ENCODE peak calls at places on chromosomes 2 and 18, in five cellular contexts. W is kidney, R is lower leg skin, T is right lobe of liver, S is HFF-Myc. L is an unnamed sample.

GRCh38 chr2:240220371-240220770 is 79.9 kb upstream of the OTOS start:
- DNase-seq in W (peak; percentile 51), R (no peak), T (no peak), S (no peak), L (no peak)

GRCh38 chr18:44835555-44836156 is 155.0 kb downstream of the SETBP1 start:
- DNase-seq in W (no peak), R (no peak), T (peak; percentile 79), S (no peak), L (peak; percentile 52)

GRCh38 chr2:53913721-53914120 is 54.0 kb upstream of the GPR75 start:
- DNase-seq in W (no peak), R (no peak), T (no peak), S (no peak), L (peak; percentile 2)

GRCh38 chr2:233813236-233814062 is 35.3 kb downstream of the MROH2A start:
- DNase-seq in W (peak; percentile 44), R (no peak), T (no peak), S (no peak), L (no peak)

GRCh38 chr2:127377262-127377661 is 10.5 kb downstream of the MAP3K2 start:
- DNase-seq in W (no peak), R (no peak), T (no peak), S (no peak), L (no peak)

GRCh38 chr2:108786008-108786353 is 590 bp upstream of the CCDC138 start:
- DNase-seq in W (no peak), R (no peak), T (no peak), S (no peak), L (no peak)

GRCh38 chr2:140695163-140695562 is 1435.7 kb downstream of the LRP1B start:
- DNase-seq in W (no peak), R (no peak), T (no peak), S (no peak), L (no peak)

GRCh38 chr2:38159171-38159570 is 83.2 kb upstream of the CYP1B1 start:
- DNase-seq in W (no peak), R (no peak), T (no peak), S (no peak), L (no peak)

GRCh38 chr2:172226244-172227061 is 123.8 kb upstream of the DLX2 start:
- DNase-seq in W (no peak), R (no peak), T (no peak), S (no peak), L (no peak)

GRCh38 chr2:120454993-120455789 is 109.3 kb downstream of the INHBB start:
- DNase-seq in W (peak; percentile 11), R (no peak), T (no peak), S (no peak), L (no peak)

GRCh38 chr2:169139145-169139544 is 69.8 kb downstream of the DHRS9 start:
- DNase-seq in W (no peak), R (no peak), T (no peak), S (no peak), L (no peak)

GRCh38 chr2:81870119-81870518 is 1565.6 kb upstream of the LRRTM1 start:
- DNase-seq in W (no peak), R (no peak), T (no peak), S (no peak), L (no peak)

GRCh38 chr2:235500761-235501662 is 7.2 kb downstream of the AGAP1 start:
- DNase-seq in W (no peak), R (no peak), T (no peak), S (peak; percentile 36), L (peak; percentile 23)

GRCh38 chr2:121866789-121867188 is 111.3 kb downstream of the TSN start:
- DNase-seq in W (no peak), R (no peak), T (no peak), S (no peak), L (no peak)

GRCh38 chr2:242013771-242014170 is 144.2 kb downstream of the RTP5 start:
- DNase-seq in W (no peak), R (no peak), T (no peak), S (no peak), L (no peak)
- TF ChIP-seq CTCF in W (no peak), R (no peak), T (no peak), S (no peak), L (no peak)

GRCh38 chr2:68367918-68368656 is 3.0 kb downstream of the PLEK start:
- DNase-seq in W (no peak), R (no peak), T (no peak), S (no peak), L (no peak)

GRCh38 chr2:68368657-68369339 is 3.7 kb downstream of the PLEK start:
- DNase-seq in W (no peak), R (no peak), T (no peak), S (peak; percentile 57), L (peak; percentile 72)

GRCh38 chr2:68363731-68364130 is 1.4 kb upstream of the PLEK start:
- DNase-seq in W (no peak), R (no peak), T (no peak), S (no peak), L (no peak)

GRCh38 chr2:68365087-68365486 is at the start of gene PLEK:
- DNase-seq in W (peak; percentile 66), R (peak; percentile 53), T (peak; percentile 77), S (no peak), L (no peak)

GRCh38 chr2:68366083-68366560 is 1.0 kb downstream of the PLEK start:
- DNase-seq in W (no peak), R (no peak), T (no peak), S (no peak), L (no peak)
- H3K4me3 ChIP-seq in W (peak overlapping the region; percentile 10), R (no peak overlapping the region), T (peak overlapping the region; percentile 42), S (no peak overlapping the region), L (no peak overlapping the region)

GRCh38 chr2:101080214-101081068 is 70.7 kb downstream of the TBC1D8 start:
- DNase-seq in W (no peak), R (peak; percentile 21), T (no peak), S (no peak), L (no peak)
- TF ChIP-seq CTCF in W (no peak), R (no peak), T (no peak), S (no peak), L (no peak)

GRCh38 chr2:42929577-42929984 is 137.2 kb upstream of the HAAO start:
- DNase-seq in W (no peak), R (no peak), T (no peak), S (no peak), L (no peak)
- H3K4me3 ChIP-seq in W (no peak overlapping the region), R (no peak overlapping the region), T (no peak overlapping the region), S (no peak overlapping the region), L (no peak overlapping the region)

DNA sequence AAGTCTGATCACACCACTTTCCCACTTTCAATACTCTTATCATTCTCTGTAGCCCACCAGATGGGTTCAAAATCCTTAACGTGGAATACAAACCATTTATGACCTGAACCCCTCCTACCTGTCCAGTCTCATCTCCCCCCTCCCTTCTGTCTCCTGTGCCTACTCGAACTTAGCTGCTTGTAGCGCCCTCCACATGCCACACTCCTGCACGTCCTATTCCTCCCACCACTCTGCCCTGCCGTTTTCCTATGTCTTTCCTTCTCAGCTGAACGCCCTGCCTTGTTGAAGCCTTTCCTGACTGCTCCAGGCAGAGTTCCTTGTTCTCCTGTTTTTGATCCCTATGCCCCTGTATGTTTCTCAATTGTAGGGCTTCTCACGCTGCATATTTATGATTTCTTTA is 390.1 kb downstream of the HRH4 start:
- DNase-seq in W (no peak), R (no peak), T (no peak), S (no peak), L (no peak)
- TF ChIP-seq CTCF in W (no peak), R (no peak), T (no peak), S (no peak), L (no peak)

DNA sequence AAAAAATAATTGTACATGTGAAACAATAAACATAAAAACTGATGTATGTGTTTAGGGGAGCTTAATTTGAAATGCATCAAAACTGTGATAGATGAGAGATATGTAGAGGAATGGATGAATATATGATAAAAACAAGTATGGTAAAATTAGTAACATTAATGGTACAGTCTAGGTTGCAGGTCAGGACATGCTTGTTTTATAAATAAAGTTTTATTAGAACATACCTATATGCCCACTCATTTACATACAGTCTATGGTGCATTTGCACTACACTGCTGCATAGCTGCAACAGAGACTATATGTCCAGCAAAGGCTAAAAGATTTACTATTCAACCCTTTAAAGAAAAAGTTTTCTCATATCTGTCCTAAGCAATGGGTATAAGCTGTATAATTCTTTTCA is 236.6 kb upstream of the CCDC68 start:
- DNase-seq in W (no peak), R (no peak), T (no peak), S (no peak), L (no peak)
- H3K4me3 ChIP-seq in W (no peak overlapping the region), R (no peak overlapping the region), T (no peak overlapping the region), S (no peak overlapping the region), L (no peak overlapping the region)

DNA sequence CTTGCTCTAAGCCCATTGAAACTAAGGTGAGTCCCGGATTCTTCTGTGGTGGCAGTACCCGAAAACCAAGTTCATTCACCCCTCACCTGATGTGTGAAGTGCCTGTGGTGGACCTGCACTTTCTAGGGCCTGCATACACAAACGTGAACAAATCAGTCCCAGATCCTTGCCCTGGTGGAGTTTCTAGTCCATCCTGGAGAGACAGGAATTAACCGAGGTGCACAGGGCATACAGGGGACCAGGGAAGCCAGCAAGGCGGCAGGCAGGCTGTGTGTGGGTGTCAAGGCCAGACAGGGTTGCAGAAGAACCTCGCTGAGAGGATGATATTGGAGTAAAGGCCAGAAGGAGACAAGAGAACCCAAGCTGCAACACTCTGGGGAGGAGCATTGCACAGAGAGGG is 106.1 kb downstream of the SMIM21 start:
- DNase-seq in W (no peak), R (no peak), T (no peak), S (no peak), L (no peak)
- TF ChIP-seq CTCF in W (no peak), R (no peak), T (no peak), S (no peak), L (no peak)

L was measured in astrocyte of the cerebellum.